ENCODE peak calls at places on chromosome 10, in ten cellular contexts. O, R, Q, E, A, L, S, Y, U and P are unnamed samples.

GRCh38 chr10:126272526-126272925 is 115.8 kb downstream of the ADAM12 start:
- DNase-seq in O (no peak), R (no peak), Q (no peak), E (no peak), A (no peak), L (no peak), S (no peak), Y (no peak), U (no peak), P (no peak)

GRCh38 chr10:131949041-131949862 is 32.5 kb downstream of the BNIP3 start:
- DNase-seq in O (no peak), R (no peak), Q (no peak), E (peak), A (no peak), L (no peak), S (no peak), Y (peak), U (no peak), P (no peak)

GRCh38 chr10:12909836-12910185 is 91.7 kb downstream of the CCDC3 start:
- DNase-seq in O (no peak), R (peak), Q (no peak), E (no peak), A (no peak), L (no peak), S (peak), Y (no peak), U (no peak), P (no peak)

GRCh38 chr10:42933454-42934340 is 143.2 kb upstream of the RET start:
- DNase-seq in O (no peak), R (peak), Q (no peak), E (peak), A (no peak), L (no peak), S (peak), Y (peak), U (peak), P (no peak)

GRCh38 chr10:15052121-15052520 is 8.4 kb downstream of the OLAH start:
- DNase-seq in O (no peak), R (no peak), Q (no peak), E (no peak), A (no peak), L (no peak), S (no peak), Y (no peak), U (no peak), P (no peak)

GRCh38 chr10:95268438-95268837 is 22.4 kb downstream of the PDLIM1 start:
- DNase-seq in O (peak), R (peak), Q (no peak), E (no peak), A (peak), L (no peak), S (no peak), Y (no peak), U (peak), P (no peak)

GRCh38 chr10:119871881-119872609 is 598 bp downstream of the MCMBP start:
- DNase-seq in O (peak), R (peak), Q (no peak), E (peak), A (peak), L (peak), S (no peak), Y (peak), U (peak), P (no peak)

GRCh38 chr10:62961951-62962523 is 145.9 kb upstream of the EGR2 start:
- DNase-seq in O (no peak), R (no peak), Q (no peak), E (no peak), A (peak), L (no peak), S (no peak), Y (no peak), U (no peak), P (no peak)

GRCh38 chr10:118621304-118621942 is 26.0 kb upstream of the PRLHR start:
- DNase-seq in O (no peak), R (no peak), Q (no peak), E (no peak), A (no peak), L (no peak), S (no peak), Y (no peak), U (no peak), P (peak)

GRCh38 chr10:101146392-101147251 is 15.5 kb downstream of the TLX1 start:
- DNase-seq in O (no peak), R (no peak), Q (no peak), E (no peak), A (no peak), L (no peak), S (no peak), Y (peak), U (no peak), P (no peak)

GRCh38 chr10:36534471-36535002 is 590.9 kb upstream of the ANKRD30A start:
- DNase-seq in O (no peak), R (peak), Q (no peak), E (no peak), A (peak), L (no peak), S (no peak), Y (no peak), U (no peak), P (no peak)

GRCh38 chr10:69588358-69588757 is 15.1 kb upstream of the NEUROG3 start:
- DNase-seq in O (no peak), R (no peak), Q (no peak), E (no peak), A (no peak), L (no peak), S (no peak), Y (no peak), U (no peak), P (no peak)

GRCh38 chr10:131822013-131822693 is 78.7 kb upstream of the PPP2R2D start:
- DNase-seq in O (peak), R (no peak), Q (no peak), E (peak), A (no peak), L (no peak), S (no peak), Y (peak), U (no peak), P (no peak)

GRCh38 chr10:61899045-61899444 is 2.5 kb upstream of the ARID5B start:
- DNase-seq in O (no peak), R (no peak), Q (no peak), E (no peak), A (peak), L (no peak), S (no peak), Y (no peak), U (no peak), P (peak)

GRCh38 chr10:43960981-43961380 is 312.3 kb upstream of the ZNF32 start:
- DNase-seq in O (no peak), R (no peak), Q (no peak), E (no peak), A (no peak), L (no peak), S (no peak), Y (no peak), U (no peak), P (no peak)

GRCh38 chr10:74541375-74541774 is 285.0 kb upstream of the KAT6B start:
- DNase-seq in O (no peak), R (no peak), Q (no peak), E (no peak), A (no peak), L (no peak), S (no peak), Y (no peak), U (no peak), P (no peak)

GRCh38 chr10:34824870-34825269 is 9.8 kb upstream of the PARD3 start:
- DNase-seq in O (no peak), R (no peak), Q (no peak), E (no peak), A (no peak), L (no peak), S (no peak), Y (no peak), U (no peak), P (no peak)

GRCh38 chr10:110081914-110082313 is 74.1 kb downstream of the ADD3 start:
- DNase-seq in O (no peak), R (no peak), Q (no peak), E (no peak), A (peak), L (no peak), S (no peak), Y (no peak), U (no peak), P (no peak)

GRCh38 chr10:3220853-3221252 is 48.3 kb upstream of the PITRM1 start:
- DNase-seq in O (no peak), R (no peak), Q (no peak), E (no peak), A (peak), L (no peak), S (no peak), Y (no peak), U (no peak), P (no peak)

GRCh38 chr10:47451998-47452494 is 31.9 kb downstream of the ANXA8 start:
- DNase-seq in O (no peak), R (no peak), Q (no peak), E (peak), A (no peak), L (no peak), S (peak), Y (peak), U (no peak), P (no peak)

GRCh38 chr10:12579954-12580858 is 230.9 kb downstream of the CAMK1D start:
- DNase-seq in O (no peak), R (no peak), Q (no peak), E (no peak), A (no peak), L (no peak), S (no peak), Y (no peak), U (no peak), P (no peak)

GRCh38 chr10:505459-505858 is 184.0 kb downstream of the DIP2C start:
- DNase-seq in O (peak), R (no peak), Q (no peak), E (no peak), A (no peak), L (no peak), S (no peak), Y (peak), U (no peak), P (no peak)

GRCh38 chr10:84263716-84264115 is 18.9 kb downstream of the RGR start:
- DNase-seq in O (no peak), R (no peak), Q (no peak), E (no peak), A (no peak), L (no peak), S (no peak), Y (no peak), U (no peak), P (no peak)

GRCh38 chr10:121152033-121152432 is 300.9 kb downstream of the WDR11 start:
- DNase-seq in O (no peak), R (no peak), Q (no peak), E (no peak), A (no peak), L (no peak), S (no peak), Y (no peak), U (no peak), P (no peak)

GRCh38 chr10:14382022-14382421 is 51.3 kb upstream of the FRMD4A start:
- DNase-seq in O (no peak), R (no peak), Q (no peak), E (no peak), A (peak), L (no peak), S (no peak), Y (no peak), U (no peak), P (no peak)

GRCh38 chr10:1754506-1755177 is 17.3 kb upstream of the ADARB2 start:
- DNase-seq in O (no peak), R (no peak), Q (no peak), E (no peak), A (no peak), L (peak), S (no peak), Y (no peak), U (no peak), P (no peak)

GRCh38 chr10:118666350-118666749 is 70.9 kb upstream of the PRLHR start:
- DNase-seq in O (no peak), R (no peak), Q (no peak), E (peak), A (no peak), L (no peak), S (no peak), Y (no peak), U (no peak), P (no peak)

DNA sequence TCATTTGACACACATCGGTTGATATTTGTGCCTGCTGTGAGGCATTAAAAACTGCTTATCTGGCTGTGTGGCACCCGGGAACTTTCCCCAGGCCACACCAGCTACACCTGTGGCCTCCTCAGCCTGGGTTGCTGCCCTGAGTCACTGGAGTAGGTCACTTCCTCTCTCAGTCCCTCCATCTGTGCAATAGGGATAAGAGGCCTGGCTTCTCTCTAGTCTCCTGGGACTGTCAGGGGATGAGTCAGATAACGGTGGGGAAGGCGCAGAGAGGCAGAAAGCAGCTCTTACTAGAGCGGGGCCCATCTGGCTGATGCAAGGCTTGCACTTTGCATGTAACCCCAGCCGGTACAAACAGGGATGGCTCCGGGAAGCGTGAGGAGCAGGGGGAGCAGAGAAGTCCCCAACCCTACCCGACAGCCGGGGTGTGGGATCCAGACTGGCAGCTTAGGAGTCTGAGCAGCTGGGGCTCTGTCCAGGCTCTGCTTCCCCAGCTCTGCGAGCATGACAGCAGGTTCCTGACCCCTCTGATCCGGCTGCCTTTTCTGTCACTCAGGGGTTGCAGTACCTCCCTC is 34.0 kb downstream of the DNAJB12 start:
- DNase-seq in O (peak), R (peak), Q (peak), E (peak), A (peak), L (no peak), S (no peak), Y (no peak), U (peak), P (peak)
- H3K4me3 ChIP-seq in O (no peak), R (no peak), Q (no peak), E (no peak), A (no peak), L (no peak), S (no peak), Y (no peak), U (no peak), P (peak)

GRCh38 chr10:23543696-23544095 is 104.8 kb downstream of the OTUD1 start:
- DNase-seq in O (no peak), R (no peak), Q (no peak), E (no peak), A (no peak), L (no peak), S (no peak), Y (no peak), U (no peak), P (no peak)

GRCh38 chr10:23535381-23535780 is 96.5 kb downstream of the OTUD1 start:
- DNase-seq in O (no peak), R (no peak), Q (no peak), E (no peak), A (no peak), L (no peak), S (no peak), Y (no peak), U (no peak), P (no peak)

GRCh38 chr10:23534761-23535160 is 95.9 kb downstream of the OTUD1 start:
- DNase-seq in O (no peak), R (no peak), Q (no peak), E (no peak), A (no peak), L (no peak), S (peak), Y (no peak), U (no peak), P (no peak)

GRCh38 chr10:23538968-23539367 is 100.1 kb downstream of the OTUD1 start:
- DNase-seq in O (no peak), R (peak), Q (no peak), E (no peak), A (no peak), L (no peak), S (peak), Y (no peak), U (no peak), P (no peak)

GRCh38 chr10:23540401-23540800 is 101.5 kb downstream of the OTUD1 start:
- DNase-seq in O (no peak), R (peak), Q (no peak), E (no peak), A (no peak), L (no peak), S (peak), Y (no peak), U (no peak), P (peak)
- H3K27ac ChIP-seq in O (no peak), R (peak), Q (no peak), E (no peak), A (no peak), L (no peak), S (no peak), Y (no peak), U (no peak), P (peak)

DNA sequence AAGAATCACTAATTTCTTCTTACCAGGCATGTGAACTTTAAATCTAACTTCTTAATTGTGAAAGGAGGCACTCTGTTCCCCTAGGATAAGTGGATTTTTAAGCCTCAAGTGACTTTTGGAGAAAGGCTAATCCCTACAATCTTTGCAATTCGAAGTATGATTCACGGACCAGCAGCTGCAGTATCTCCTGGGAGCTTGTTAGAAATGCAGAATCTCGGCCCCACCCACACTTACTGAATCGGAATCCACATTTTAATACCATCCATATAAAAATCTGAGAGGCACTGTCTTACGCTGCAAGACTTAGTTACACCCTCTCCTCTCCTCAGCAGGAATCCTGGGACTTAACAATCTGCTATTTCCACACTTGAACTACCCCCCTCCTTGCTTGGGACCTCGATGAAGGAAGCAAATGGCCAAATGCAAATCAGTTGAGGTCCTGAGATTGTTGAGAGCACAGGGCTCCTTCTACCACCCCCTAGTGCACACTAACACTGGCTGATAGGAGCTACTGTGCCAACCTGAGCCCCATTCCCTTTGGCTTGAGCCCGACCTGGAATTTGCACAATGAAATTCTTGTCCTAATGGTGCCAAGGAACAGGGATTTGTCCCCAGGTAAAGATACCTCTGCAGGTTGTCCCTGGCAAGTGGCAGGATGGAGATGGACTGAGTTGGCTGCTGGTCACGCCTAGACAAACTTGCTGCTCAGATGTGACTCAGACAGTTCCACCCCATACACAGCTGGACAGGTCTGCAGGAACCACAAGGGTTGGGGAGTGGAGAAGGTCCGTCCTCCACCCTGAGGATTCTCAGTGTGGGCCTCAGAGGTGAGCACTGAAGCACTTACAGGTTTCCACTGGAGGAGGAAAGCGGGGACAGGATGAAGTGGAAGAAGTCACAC is 20.8 kb downstream of the ITPRIP start:
- DNase-seq in O (peak), R (peak), Q (no peak), E (no peak), A (peak), L (no peak), S (no peak), Y (peak), U (no peak), P (no peak)
- H3K4me3 ChIP-seq in O (no peak), R (no peak), Q (no peak), E (no peak), A (no peak), L (no peak), S (no peak), Y (no peak), U (no peak), P (no peak)

GRCh38 chr10:103441611-103442010 is 10.6 kb downstream of the CALHM2 start:
- DNase-seq in O (no peak), R (no peak), Q (no peak), E (no peak), A (no peak), L (no peak), S (no peak), Y (no peak), U (no peak), P (no peak)
- H3K27ac ChIP-seq in O (peak), R (no peak), Q (no peak), E (no peak), A (peak), L (no peak), S (no peak), Y (no peak), U (no peak), P (no peak)

GRCh38 chr10:86250399-86250798 is 116.2 kb downstream of the GRID1 start:
- DNase-seq in O (no peak), R (no peak), Q (no peak), E (no peak), A (no peak), L (no peak), S (no peak), Y (peak), U (no peak), P (no peak)
- H3K4me3 ChIP-seq in O (no peak), R (no peak), Q (peak), E (no peak), A (no peak), L (no peak), S (no peak), Y (no peak), U (no peak), P (no peak)

DNA sequence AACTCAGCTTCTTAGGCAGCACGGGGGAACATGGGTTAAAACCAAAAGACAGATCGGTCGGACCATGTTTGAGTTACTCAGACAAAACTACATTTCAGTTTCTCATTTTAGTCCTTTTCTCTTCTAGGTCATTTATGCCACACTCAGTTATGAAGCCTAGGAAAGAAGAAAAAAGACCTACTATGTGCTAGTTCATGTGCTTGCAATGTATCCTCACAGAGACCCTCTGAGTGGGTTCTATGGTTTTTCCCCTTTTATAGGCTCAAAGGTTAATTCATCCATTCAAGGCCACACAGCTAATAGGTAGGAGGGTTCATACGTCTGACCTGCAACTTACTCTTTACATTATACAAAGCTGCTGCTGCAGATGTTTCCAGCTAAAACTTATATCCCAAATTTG is 104.7 kb upstream of the ZNF438 start:
- DNase-seq in O (no peak), R (no peak), Q (no peak), E (no peak), A (no peak), L (no peak), S (peak), Y (no peak), U (no peak), P (no peak)
- H3K27ac ChIP-seq in O (peak), R (peak), Q (peak), E (no peak), A (no peak), L (no peak), S (no peak), Y (no peak), U (no peak), P (no peak)

GRCh38 chr10:122494173-122494820 is 32.9 kb downstream of the HTRA1 start:
- DNase-seq in O (no peak), R (no peak), Q (no peak), E (no peak), A (no peak), L (no peak), S (no peak), Y (peak), U (no peak), P (no peak)
- H3K4me3 ChIP-seq in O (no peak), R (no peak), Q (no peak), E (no peak), A (peak), L (no peak), S (no peak), Y (no peak), U (no peak), P (no peak)

GRCh38 chr10:114624422-114624821 is 33.7 kb downstream of the ABLIM1 start:
- DNase-seq in O (no peak), R (no peak), Q (no peak), E (no peak), A (no peak), L (no peak), S (no peak), Y (no peak), U (no peak), P (no peak)
- H3K27ac ChIP-seq in O (peak), R (peak), Q (no peak), E (peak), A (no peak), L (no peak), S (peak), Y (no peak), U (no peak), P (no peak)

DNA sequence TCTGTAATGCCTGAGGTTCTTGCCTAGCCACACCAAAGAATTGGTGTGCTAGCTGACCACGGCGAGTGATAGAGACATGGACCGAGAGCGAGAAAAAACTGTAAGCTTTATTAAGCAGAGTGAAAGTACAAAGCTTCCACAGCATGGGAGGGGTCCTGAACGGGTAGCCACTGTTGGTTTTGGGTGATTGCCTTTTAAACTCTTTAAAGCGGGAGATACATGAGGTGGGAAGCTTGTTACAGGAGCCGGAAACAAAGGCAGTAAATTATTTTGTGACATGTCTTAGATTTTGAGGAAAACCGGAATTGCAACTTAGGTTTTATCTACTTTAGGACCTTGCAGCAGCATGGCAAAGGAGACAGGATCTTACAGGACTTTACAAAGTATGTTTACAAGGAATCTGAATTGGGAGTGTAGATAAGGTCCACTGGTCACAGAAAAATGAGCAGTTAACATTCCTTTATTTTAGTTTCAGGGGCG is 252.6 kb upstream of the MBL2 start:
- DNase-seq in O (no peak), R (no peak), Q (no peak), E (no peak), A (no peak), L (no peak), S (no peak), Y (no peak), U (no peak), P (no peak)
- H3K4me3 ChIP-seq in O (no peak), R (peak), Q (peak), E (peak), A (peak), L (no peak), S (peak), Y (peak), U (no peak), P (peak)